ENCODE peak calls at places on chromosomes 12 and 14, in six cellular contexts. S is A673; V is CD4-positive, alpha-beta memory T cell; L is psoas muscle; W is upper lobe of right lung; I is A549. F is an unnamed sample. For H3K4me1, the result is how much of the 10 kb centered on the place peaks cover.

GRCh38 chr12:126601184-126602170 is 1536.2 kb downstream of the AACS start:
- DNase-seq in I (no peak), W (no peak), S (no peak), L (no peak), V (no peak), F (no peak)

GRCh38 chr14:32047791-32048190 is 29.3 kb upstream of the ARHGAP5 start:
- DNase-seq in I (no peak), V (no peak), S (no peak), L (no peak), W (no peak), F (no peak)

GRCh38 chr12:121187501-121187900 is 22.4 kb upstream of the P2RX4 start:
- DNase-seq in V (no peak), W (no peak), I (no peak), L (no peak), S (no peak), F (no peak)

GRCh38 chr14:69505338-69506240 is 21.1 kb downstream of the PLEKHD1 start:
- DNase-seq in S (no peak), I (no peak), V (no peak), L (no peak), W (peak), F (no peak)

GRCh38 chr14:94697773-94698556 is 71.9 kb downstream of the GSC start:
- DNase-seq in S (no peak), V (no peak), W (no peak), I (no peak), L (no peak), F (no peak)

GRCh38 chr14:88983755-88984154 is 159.3 kb downstream of the TTC8 start:
- DNase-seq in S (no peak), W (no peak), L (no peak), V (no peak), I (peak), F (no peak)

GRCh38 chr12:132174703-132175490 is 30.6 kb downstream of the NOC4L start:
- DNase-seq in S (no peak), V (no peak), W (no peak), L (peak), I (no peak), F (no peak)

GRCh38 chr12:6039894-6040601 is 84.4 kb downstream of the VWF start:
- DNase-seq in L (no peak), W (no peak), V (no peak), S (peak), I (peak), F (peak)

GRCh38 chr12:131990066-131990979 is 40.6 kb downstream of the EP400 start:
- DNase-seq in V (no peak), L (no peak), I (no peak), S (peak), W (no peak), F (no peak)

GRCh38 chr14:105666420-105666819 is 140.0 kb downstream of the TMEM121 start:
- DNase-seq in V (no peak), L (no peak), S (no peak), W (no peak), I (no peak), F (no peak)

GRCh38 chr12:74401035-74401434 is 136.6 kb upstream of the ATXN7L3B start:
- DNase-seq in L (no peak), V (no peak), W (no peak), S (peak), I (peak), F (no peak)

GRCh38 chr12:130880411-130880885 is 8.6 kb downstream of the RAN start:
- DNase-seq in W (no peak), I (no peak), S (no peak), V (no peak), L (no peak), F (no peak)

GRCh38 chr12:53493610-53494391 is 5.5 kb downstream of the MAP3K12 start:
- DNase-seq in I (no peak), S (no peak), V (no peak), L (no peak), W (peak), F (no peak)
- H3K4me1 ChIP-seq in I (half or more), S (under half), V (under half), L (under half), W (under half), F (under half)

DNA sequence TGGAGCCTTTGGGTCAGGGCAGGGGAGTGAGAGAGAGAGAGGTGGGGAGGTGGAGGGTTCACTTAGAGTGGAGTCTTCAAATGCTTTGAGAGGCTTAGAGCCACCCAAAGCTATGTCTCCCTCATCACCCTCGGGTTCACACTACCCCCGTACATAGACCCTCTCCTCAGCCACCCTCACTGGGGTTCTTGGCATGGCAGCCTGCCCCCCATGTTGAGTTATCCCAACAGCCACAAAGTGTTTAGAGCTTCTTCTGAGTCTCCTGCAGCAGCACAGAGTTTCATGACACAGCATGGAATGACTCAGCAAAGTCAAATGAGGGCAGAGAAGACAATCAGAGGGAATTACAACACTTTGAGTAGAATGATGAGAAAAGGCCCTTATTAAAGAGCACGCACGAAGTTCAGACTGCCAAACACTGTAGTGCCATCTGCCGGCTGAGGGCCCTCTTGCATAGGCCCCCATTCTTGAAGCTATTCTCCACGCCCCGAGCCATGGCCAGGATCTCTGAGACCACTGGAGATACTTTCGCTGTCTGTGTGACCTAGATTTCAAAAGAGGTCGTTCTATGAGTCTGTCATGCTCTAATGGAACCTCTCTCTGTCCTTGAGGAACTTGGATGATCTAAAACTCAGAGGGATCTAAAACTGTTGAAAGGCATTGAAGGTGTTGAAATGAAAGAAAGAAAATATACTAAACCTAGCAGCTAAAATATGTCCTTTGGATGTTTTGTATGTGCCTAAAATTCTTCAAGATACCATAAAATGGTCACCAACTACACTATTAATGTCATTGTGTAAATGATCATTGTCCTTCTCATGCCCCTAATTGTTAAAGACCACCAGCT is 221.9 kb downstream of the PELI2 start:
- DNase-seq in L (peak), I (peak), S (peak), W (peak), V (no peak), F (peak)
- H3K4me3 ChIP-seq in L (no peak), I (no peak), S (no peak), W (no peak), V (no peak), F (no peak)

GRCh38 chr12:9745191-9745590 is 12.3 kb upstream of the CLECL1 start:
- DNase-seq in I (no peak), L (no peak), W (no peak), S (no peak), V (no peak), F (no peak)

GRCh38 chr12:9741726-9742125 is 8.8 kb upstream of the CLECL1 start:
- DNase-seq in S (no peak), I (no peak), V (peak), L (no peak), W (no peak), F (no peak)

GRCh38 chr12:9736931-9737705 is 4.2 kb upstream of the CLECL1 start:
- DNase-seq in V (no peak), L (no peak), S (no peak), W (no peak), I (no peak), F (no peak)

GRCh38 chr12:9740109-9740750 is 7.3 kb upstream of the CLECL1 start:
- DNase-seq in V (peak), I (no peak), S (no peak), L (no peak), W (no peak), F (no peak)

GRCh38 chr12:9742665-9743064 is 9.8 kb upstream of the CLECL1 start:
- DNase-seq in W (no peak), I (no peak), L (no peak), V (peak), S (no peak), F (no peak)
- H3K27ac ChIP-seq in W (no peak), I (no peak), L (no peak), V (peak), S (no peak), F (no peak)

DNA sequence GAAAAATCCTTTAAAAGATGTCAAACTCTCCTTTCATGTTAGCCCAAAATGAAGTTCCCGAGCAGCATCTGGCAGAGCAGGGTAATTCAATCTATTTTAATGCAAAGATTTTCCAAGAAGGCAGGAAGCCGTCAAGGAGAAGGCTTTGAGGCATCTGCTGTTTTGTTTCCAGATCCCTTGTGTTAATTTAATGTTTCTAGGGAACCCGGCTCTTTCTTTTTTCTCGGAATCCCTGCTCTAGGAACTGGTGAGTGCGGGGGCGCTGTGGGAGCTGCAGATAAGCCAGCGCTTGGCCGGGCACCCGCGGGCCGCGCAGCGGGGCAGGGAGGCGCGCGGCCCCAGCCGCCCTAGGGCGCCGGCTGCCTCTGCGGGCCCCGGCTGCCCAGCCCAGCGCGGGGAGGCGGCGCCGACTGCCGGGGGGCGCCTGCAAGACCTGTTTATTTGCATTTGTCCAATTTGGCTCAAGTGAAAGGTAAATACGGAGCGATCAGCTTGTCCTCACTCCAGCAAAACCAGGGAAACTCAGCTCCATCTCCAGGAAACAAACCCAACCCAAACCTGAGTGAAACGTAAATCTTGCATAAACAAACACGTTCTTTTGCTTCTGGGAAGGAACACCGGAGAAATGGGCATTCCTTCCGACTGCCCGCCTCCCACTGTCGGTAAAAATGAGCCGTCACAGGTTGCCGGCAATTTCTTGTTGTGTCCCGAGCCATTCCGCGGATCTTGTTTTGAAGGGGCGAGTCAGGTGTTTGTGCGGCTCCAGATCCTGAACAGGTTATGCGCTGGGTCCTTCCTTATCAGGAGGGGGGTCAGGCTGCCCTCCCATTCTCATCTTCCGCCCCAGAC is 65.1 kb downstream of the CRADD start:
- DNase-seq in S (peak), L (peak), W (peak), V (peak), I (peak), F (peak)
- H3K4me1 ChIP-seq in S (under half), L (under half), W (under half), V (under half), I (under half), F (under half)

DNA sequence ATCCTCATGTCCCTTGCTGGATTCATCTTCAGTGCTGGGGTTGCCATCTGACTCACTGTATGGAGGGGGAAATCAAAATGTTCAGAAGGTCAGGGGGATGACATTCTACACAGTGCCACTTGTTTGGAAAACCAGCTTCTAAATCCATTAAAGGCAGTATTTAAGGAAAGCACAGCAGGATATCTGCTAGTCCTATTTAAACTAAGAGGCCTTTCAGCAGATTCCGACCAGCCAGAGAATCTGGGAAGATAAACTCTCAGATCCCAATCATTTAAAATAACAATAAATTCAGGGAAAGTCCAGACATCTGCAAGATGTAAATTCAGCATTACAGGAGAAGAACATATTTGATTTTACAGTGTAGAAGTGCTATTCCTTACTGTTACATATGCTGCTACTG is 3.8 kb downstream of the SIX4 start:
- DNase-seq in L (no peak), V (no peak), I (no peak), S (no peak), W (no peak), F (no peak)
- H3K4me3 ChIP-seq in L (peak), V (no peak), I (no peak), S (peak), W (no peak), F (no peak)

F was measured in tibial artery.